ENCODE peak calls at places on chromosomes 7 and 10, in seven cellular contexts. One of them, this sample, is unnamed.

GRCh38 chr7:1937252-1937605 is 267.2 kb downstream of the ELFN1 start:
- DNase-seq in left cardiac atrium: peak
- DNase-seq in CD8-positive, alpha-beta memory T cell: no peak
- DNase-seq in COR-L47: no peak
- DNase-seq in epithelial cell of esophagus: no peak
- DNase-seq in activated CD4-positive, alpha-beta T cell treated with anti-CD3 and anti-CD28 coated beads for 36 hours: no peak
- DNase-seq in GM23248: no peak
- DNase-seq in this sample: no peak

GRCh38 chr10:88670497-88670896 is 6.3 kb downstream of the LIPF start:
- DNase-seq in left cardiac atrium: no peak
- DNase-seq in CD8-positive, alpha-beta memory T cell: no peak
- DNase-seq in COR-L47: no peak
- DNase-seq in epithelial cell of esophagus: peak
- DNase-seq in activated CD4-positive, alpha-beta T cell treated with anti-CD3 and anti-CD28 coated beads for 36 hours: peak
- DNase-seq in GM23248: no peak
- DNase-seq in this sample: no peak

GRCh38 chr7:120550494-120551048 is 277.6 kb downstream of the KCND2 start:
- DNase-seq in left cardiac atrium: no peak
- DNase-seq in CD8-positive, alpha-beta memory T cell: no peak
- DNase-seq in COR-L47: no peak
- DNase-seq in epithelial cell of esophagus: peak
- DNase-seq in activated CD4-positive, alpha-beta T cell treated with anti-CD3 and anti-CD28 coated beads for 36 hours: no peak
- DNase-seq in GM23248: peak
- DNase-seq in this sample: peak

GRCh38 chr10:132113766-132114365 is 48.1 kb downstream of the JAKMIP3 start:
- DNase-seq in left cardiac atrium: no peak
- DNase-seq in CD8-positive, alpha-beta memory T cell: no peak
- DNase-seq in COR-L47: no peak
- DNase-seq in epithelial cell of esophagus: no peak
- DNase-seq in activated CD4-positive, alpha-beta T cell treated with anti-CD3 and anti-CD28 coated beads for 36 hours: no peak
- DNase-seq in GM23248: no peak
- DNase-seq in this sample: no peak

GRCh38 chr7:43869898-43870240 is 552 bp upstream of the MRPS24 start:
- DNase-seq in left cardiac atrium: no peak
- DNase-seq in CD8-positive, alpha-beta memory T cell: no peak
- DNase-seq in COR-L47: no peak
- DNase-seq in epithelial cell of esophagus: peak
- DNase-seq in activated CD4-positive, alpha-beta T cell treated with anti-CD3 and anti-CD28 coated beads for 36 hours: peak
- DNase-seq in GM23248: peak
- DNase-seq in this sample: no peak

GRCh38 chr10:47230482-47230881 is 69.5 kb upstream of the GDF10 start:
- DNase-seq in left cardiac atrium: no peak
- DNase-seq in CD8-positive, alpha-beta memory T cell: no peak
- DNase-seq in COR-L47: no peak
- DNase-seq in epithelial cell of esophagus: no peak
- DNase-seq in activated CD4-positive, alpha-beta T cell treated with anti-CD3 and anti-CD28 coated beads for 36 hours: no peak
- DNase-seq in GM23248: no peak
- DNase-seq in this sample: no peak

GRCh38 chr10:65377687-65378086 is 1548.1 kb upstream of the LRRTM3 start:
- DNase-seq in left cardiac atrium: no peak
- DNase-seq in CD8-positive, alpha-beta memory T cell: no peak
- DNase-seq in COR-L47: no peak
- DNase-seq in epithelial cell of esophagus: no peak
- DNase-seq in activated CD4-positive, alpha-beta T cell treated with anti-CD3 and anti-CD28 coated beads for 36 hours: no peak
- DNase-seq in GM23248: no peak
- DNase-seq in this sample: no peak

GRCh38 chr7:30563326-30563942 is 31.2 kb upstream of the GARS1 start:
- DNase-seq in left cardiac atrium: no peak
- DNase-seq in CD8-positive, alpha-beta memory T cell: no peak
- DNase-seq in COR-L47: no peak
- DNase-seq in epithelial cell of esophagus: peak
- DNase-seq in activated CD4-positive, alpha-beta T cell treated with anti-CD3 and anti-CD28 coated beads for 36 hours: no peak
- DNase-seq in GM23248: peak
- DNase-seq in this sample: no peak